ENCODE peak calls at places on chromosomes 6 and 20, in five cellular contexts. D is cardiac fibroblast, F is fibroblast of villous mesenchyme, Y is transverse colon, B is fibroblast of mammary gland. K is an unnamed sample.

GRCh38 chr20:33262658-33263065 is 20.4 kb upstream of the BPIFB1 start:
- DNase-seq in D (peak), B (peak), Y (no peak), F (peak), K (peak)

GRCh38 chr6:42689371-42689770 is 33.0 kb downstream of the PRPH2 start:
- DNase-seq in B (no peak), D (no peak), Y (no peak), F (no peak), K (no peak)

GRCh38 chr20:2596673-2597279 is 55.7 kb upstream of the NOP56 start:
- DNase-seq in D (peak), Y (no peak), F (no peak), B (peak), K (peak)

GRCh38 chr6:151196571-151196970 is 43.2 kb upstream of the AKAP12 start:
- DNase-seq in B (peak), F (peak), Y (peak), D (peak), K (no peak)

GRCh38 chr6:148166339-148166949 is 176.2 kb upstream of the SASH1 start:
- DNase-seq in B (peak), Y (no peak), F (peak), D (peak), K (peak)

GRCh38 chr6:73452107-73452461 is at the start of gene CGAS:
- DNase-seq in F (peak), Y (peak), D (peak), B (peak), K (peak)

GRCh38 chr6:1481326-1481725 is 92.0 kb downstream of the FOXF2 start:
- DNase-seq in F (peak), D (peak), Y (no peak), B (peak), K (peak)

GRCh38 chr6:169981969-169982368 is 230.5 kb downstream of the ERMARD start:
- DNase-seq in F (no peak), B (no peak), Y (no peak), D (no peak), K (no peak)

GRCh38 chr6:3929281-3929798 is 80.2 kb downstream of the FAM50B start:
- DNase-seq in F (peak), Y (no peak), D (peak), B (peak), K (no peak)

GRCh38 chr20:43558412-43559146 is at the start of gene SGK2:
- DNase-seq in Y (peak), F (no peak), D (peak), B (peak), K (peak)

GRCh38 chr6:169960003-169960344 is 208.6 kb downstream of the ERMARD start:
- DNase-seq in Y (no peak), D (no peak), F (no peak), B (no peak), K (no peak)

GRCh38 chr6:149473080-149474052 is 11.4 kb downstream of the ZC3H12D start:
- DNase-seq in F (peak), B (no peak), D (no peak), Y (peak), K (peak)

GRCh38 chr20:48457261-48458002 is 370.4 kb downstream of the PREX1 start:
- DNase-seq in D (no peak), F (no peak), B (no peak), Y (no peak), K (no peak)

GRCh38 chr6:157089258-157089657 is 234.1 kb downstream of the TMEM242 start:
- DNase-seq in Y (no peak), B (no peak), D (peak), F (no peak), K (no peak)

GRCh38 chr6:148701393-148701774 is 45.4 kb upstream of the UST start:
- DNase-seq in D (no peak), F (no peak), Y (no peak), B (no peak), K (no peak)

GRCh38 chr6:92297101-92297500 is 1122.3 kb downstream of the EPHA7 start:
- DNase-seq in B (no peak), Y (no peak), D (no peak), F (peak), K (no peak)

GRCh38 chr6:17910178-17910577 is 77.3 kb downstream of the KIF13A start:
- DNase-seq in F (peak), Y (no peak), D (no peak), B (no peak), K (no peak)

GRCh38 chr6:17905611-17906592 is 81.5 kb downstream of the KIF13A start:
- DNase-seq in D (peak), Y (no peak), B (peak), F (peak), K (peak)

GRCh38 chr6:17908831-17909230 is 78.6 kb downstream of the KIF13A start:
- DNase-seq in Y (no peak), F (no peak), B (no peak), D (no peak), K (peak)

GRCh38 chr6:17904491-17905120 is 82.8 kb downstream of the KIF13A start:
- DNase-seq in Y (no peak), D (no peak), B (no peak), F (peak), K (no peak)

DNA sequence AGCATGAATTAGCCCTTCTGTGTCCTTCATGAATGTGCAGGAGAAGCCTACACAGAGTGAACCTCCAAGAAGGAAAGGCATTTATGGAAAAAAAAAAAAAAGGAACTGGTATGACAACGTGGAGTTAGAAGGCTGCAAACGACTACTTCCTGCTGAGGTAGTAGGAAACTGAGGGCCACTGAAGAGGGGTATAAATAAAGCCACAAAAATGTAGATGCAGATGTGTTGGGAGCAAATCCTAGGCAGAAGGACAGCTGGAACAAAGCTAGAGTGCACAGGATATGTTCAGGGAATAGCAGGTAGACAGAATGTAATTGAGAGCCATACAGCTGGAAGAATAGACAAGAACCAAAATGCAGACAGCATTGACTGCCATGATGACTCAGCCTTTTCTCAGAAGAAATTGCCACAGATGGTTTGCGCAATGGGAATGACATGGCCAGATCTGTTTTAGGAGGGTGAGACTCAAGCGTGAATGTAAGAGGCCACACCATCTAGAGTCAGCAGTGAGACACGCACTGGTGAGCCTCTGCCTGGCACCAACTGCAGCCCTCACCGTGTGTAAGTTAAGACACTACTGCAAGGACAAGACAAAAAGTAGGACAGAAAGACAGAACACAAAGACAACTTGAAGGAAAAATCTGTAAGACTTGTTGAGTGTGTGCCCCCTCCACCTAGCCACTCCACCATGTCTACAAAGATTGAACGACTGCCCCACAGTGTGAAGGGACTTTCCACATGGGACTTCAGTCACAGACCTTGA is 79.8 kb downstream of the KIF13A start:
- DNase-seq in B (peak), D (peak), F (peak), Y (peak), K (peak)
- H3K4me3 ChIP-seq in B (no peak), D (no peak), F (no peak), Y (no peak), K (peak)

DNA sequence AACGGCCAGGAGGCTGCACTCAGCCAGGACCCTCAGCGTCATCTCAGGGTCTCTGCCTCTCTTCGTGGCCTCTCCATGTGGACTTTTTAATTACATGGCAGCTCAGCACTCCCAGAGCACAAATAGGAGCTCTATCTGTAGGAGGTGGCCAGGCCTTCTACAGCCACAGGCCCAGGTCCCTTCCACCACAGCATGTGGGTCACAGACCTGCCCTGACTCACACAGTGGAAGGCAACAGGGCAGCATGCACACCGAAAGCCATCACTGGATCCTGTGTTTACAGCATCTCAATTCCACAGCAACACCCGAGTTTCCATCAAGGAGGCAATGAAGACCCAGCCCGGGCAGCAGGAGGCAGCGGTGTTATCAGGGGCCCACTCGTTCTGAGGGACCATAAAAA is 65.8 kb upstream of the CD93 start:
- DNase-seq in F (no peak), D (no peak), Y (no peak), B (peak), K (no peak)
- TF ChIP-seq CTCF in F (no peak), D (no peak), Y (no peak), B (no peak), K (no peak)

GRCh38 chr6:113998811-113999210 is 27.9 kb upstream of the HDAC2 start:
- DNase-seq in B (no peak), D (no peak), F (no peak), Y (no peak), K (no peak)

GRCh38 chr6:113995632-113996031 is 24.7 kb upstream of the HDAC2 start:
- DNase-seq in D (peak), F (peak), Y (peak), B (peak), K (peak)

GRCh38 chr6:113994934-113995342 is 24.0 kb upstream of the HDAC2 start:
- DNase-seq in D (peak), B (peak), F (peak), Y (peak), K (peak)

GRCh38 chr6:113999284-113999683 is 28.3 kb upstream of the HDAC2 start:
- DNase-seq in D (no peak), Y (no peak), B (no peak), F (no peak), K (no peak)

GRCh38 chr6:113997106-113997505 is 26.2 kb upstream of the HDAC2 start:
- DNase-seq in Y (no peak), F (peak), B (peak), D (peak), K (peak)
- H3K4me3 ChIP-seq in Y (no peak), F (no peak), B (no peak), D (no peak), K (no peak)

GRCh38 chr6:96789871-96790270 is 47.4 kb downstream of the GPR63 start:
- DNase-seq in Y (no peak), F (no peak), B (no peak), D (no peak), K (peak)

GRCh38 chr6:96783307-96783706 is 54.0 kb downstream of the GPR63 start:
- DNase-seq in Y (no peak), D (no peak), F (no peak), B (no peak), K (no peak)

GRCh38 chr6:96781557-96781956 is 55.7 kb downstream of the GPR63 start:
- DNase-seq in F (no peak), D (no peak), B (no peak), Y (no peak), K (no peak)

GRCh38 chr6:96787846-96788580 is 49.3 kb downstream of the GPR63 start:
- DNase-seq in D (no peak), F (no peak), B (no peak), Y (no peak), K (no peak)

GRCh38 chr6:96784650-96785049 is 52.6 kb downstream of the GPR63 start:
- DNase-seq in Y (no peak), F (peak), B (no peak), D (no peak), K (no peak)
- TF ChIP-seq CTCF in Y (no peak), F (no peak), B (no peak), D (no peak), K (no peak)

GRCh38 chr6:36128073-36128472 is 2.2 kb upstream of the MAPK13 start:
- DNase-seq in F (no peak), Y (no peak), D (no peak), B (no peak), K (no peak)
- H3K4me3 ChIP-seq in F (no peak), Y (no peak), D (no peak), B (no peak), K (no peak)

K was measured in epithelial cell of esophagus.